ENCODE peak calls at places on chromosomes 3 and 15, in eight cellular contexts. F, Z, J, T, O, D, K and W are unnamed samples.

GRCh38 chr3:75192065-75192658 is 472.0 kb upstream of the FRG2C start:
- DNase-seq in F (peak), Z (no peak), J (peak), T (peak), O (no peak), D (peak), K (peak), W (no peak)

GRCh38 chr15:96312641-96313335 is 17.7 kb upstream of the NR2F2 start:
- DNase-seq in F (peak), Z (no peak), J (no peak), T (no peak), O (no peak), D (no peak), K (no peak), W (no peak)

GRCh38 chr3:72997421-72997961 is 880 bp downstream of the PPP4R2 start:
- DNase-seq in F (peak), Z (no peak), J (peak), T (no peak), O (no peak), D (peak), K (peak), W (no peak)

GRCh38 chr3:148255981-148256969 is 441.4 kb upstream of the AGTR1 start:
- DNase-seq in F (no peak), Z (no peak), J (no peak), T (no peak), O (no peak), D (no peak), K (no peak), W (no peak)

GRCh38 chr15:40450047-40450446 is 9.3 kb downstream of the BAHD1 start:
- DNase-seq in F (no peak), Z (no peak), J (no peak), T (no peak), O (no peak), D (no peak), K (no peak), W (no peak)

GRCh38 chr3:195163719-195164572 is 107.0 kb downstream of the XXYLT1 start:
- DNase-seq in F (no peak), Z (no peak), J (no peak), T (no peak), O (no peak), D (no peak), K (no peak), W (no peak)

GRCh38 chr15:98663606-98664005 is 15.3 kb downstream of the IGF1R start:
- DNase-seq in F (no peak), Z (no peak), J (no peak), T (no peak), O (no peak), D (no peak), K (no peak), W (no peak)

GRCh38 chr3:87855626-87856025 is 203.2 kb downstream of the CGGBP1 start:
- DNase-seq in F (peak), Z (no peak), J (peak), T (no peak), O (no peak), D (no peak), K (no peak), W (no peak)

GRCh38 chr3:171462224-171462623 is 2.0 kb upstream of the TNIK start:
- DNase-seq in F (no peak), Z (no peak), J (no peak), T (no peak), O (no peak), D (no peak), K (no peak), W (no peak)

GRCh38 chr15:29263289-29263688 is 6.3 kb downstream of the NSMCE3 start:
- DNase-seq in F (no peak), Z (no peak), J (no peak), T (no peak), O (no peak), D (no peak), K (no peak), W (no peak)

GRCh38 chr15:57505056-57505713 is 86.5 kb upstream of the MYZAP start:
- DNase-seq in F (peak), Z (no peak), J (no peak), T (no peak), O (no peak), D (no peak), K (no peak), W (no peak)

GRCh38 chr3:52299815-52300611 is 12.4 kb downstream of the GLYCTK start:
- DNase-seq in F (no peak), Z (no peak), J (no peak), T (no peak), O (no peak), D (peak), K (no peak), W (no peak)

GRCh38 chr3:114223146-114223545 is 14.2 kb downstream of the ZNF80 start:
- DNase-seq in F (no peak), Z (no peak), J (no peak), T (no peak), O (no peak), D (no peak), K (no peak), W (no peak)

GRCh38 chr3:146594843-146595482 is 10.2 kb downstream of the PLSCR5 start:
- DNase-seq in F (peak), Z (no peak), J (no peak), T (no peak), O (no peak), D (no peak), K (no peak), W (no peak)

GRCh38 chr3:22117751-22118346 is 366.8 kb upstream of the ZNF385D start:
- DNase-seq in F (peak), Z (no peak), J (peak), T (no peak), O (no peak), D (no peak), K (no peak), W (no peak)
- TF ChIP-seq CTCF in F (peak), Z (peak), J (peak), T (peak), O (peak), D (peak), K (no peak), W (peak)

GRCh38 chr15:63815796-63816533 is 17.8 kb downstream of the HERC1 start:
- DNase-seq in F (peak), Z (no peak), J (peak), T (no peak), O (no peak), D (no peak), K (no peak), W (no peak)

GRCh38 chr15:63819645-63820044 is 14.1 kb downstream of the HERC1 start:
- DNase-seq in F (no peak), Z (no peak), J (no peak), T (no peak), O (no peak), D (no peak), K (no peak), W (no peak)

GRCh38 chr15:63820210-63820609 is 13.5 kb downstream of the HERC1 start:
- DNase-seq in F (no peak), Z (no peak), J (no peak), T (no peak), O (no peak), D (no peak), K (no peak), W (no peak)

GRCh38 chr15:63818628-63819027 is 15.1 kb downstream of the HERC1 start:
- DNase-seq in F (no peak), Z (no peak), J (no peak), T (no peak), O (no peak), D (no peak), K (no peak), W (no peak)

GRCh38 chr15:63818191-63818590 is 15.6 kb downstream of the HERC1 start:
- DNase-seq in F (peak), Z (no peak), J (no peak), T (no peak), O (no peak), D (no peak), K (no peak), W (no peak)
- TF ChIP-seq CTCF in F (no peak), Z (no peak), J (no peak), T (no peak), O (no peak), D (no peak), K (no peak), W (peak)

GRCh38 chr3:158528306-158528705 is 42.7 kb upstream of the MLF1 start:
- DNase-seq in F (no peak), Z (no peak), J (no peak), T (no peak), O (no peak), D (no peak), K (no peak), W (no peak)

GRCh38 chr3:158531334-158531733 is 39.7 kb upstream of the MLF1 start:
- DNase-seq in F (no peak), Z (no peak), J (no peak), T (no peak), O (no peak), D (no peak), K (no peak), W (no peak)

GRCh38 chr3:158532099-158532734 is 38.8 kb upstream of the MLF1 start:
- DNase-seq in F (peak), Z (no peak), J (no peak), T (no peak), O (no peak), D (no peak), K (no peak), W (no peak)
- TF ChIP-seq CTCF in F (peak), Z (peak), J (peak), T (peak), O (peak), D (peak), K (peak), W (peak)

GRCh38 chr15:66402885-66403284 is 16.2 kb downstream of the MAP2K1 start:
- DNase-seq in F (no peak), Z (no peak), J (no peak), T (no peak), O (no peak), D (no peak), K (no peak), W (no peak)
- TF ChIP-seq CTCF in F (no peak), Z (no peak), J (no peak), T (no peak), O (no peak), D (no peak), K (no peak), W (no peak)

GRCh38 chr3:15241341-15241740 is 35.3 kb downstream of the CAPN7 start:
- DNase-seq in F (peak), Z (no peak), J (no peak), T (no peak), O (no peak), D (no peak), K (no peak), W (no peak)
- TF ChIP-seq CTCF in F (peak), Z (peak), J (peak), T (no peak), O (peak), D (peak), K (no peak), W (peak)

DNA sequence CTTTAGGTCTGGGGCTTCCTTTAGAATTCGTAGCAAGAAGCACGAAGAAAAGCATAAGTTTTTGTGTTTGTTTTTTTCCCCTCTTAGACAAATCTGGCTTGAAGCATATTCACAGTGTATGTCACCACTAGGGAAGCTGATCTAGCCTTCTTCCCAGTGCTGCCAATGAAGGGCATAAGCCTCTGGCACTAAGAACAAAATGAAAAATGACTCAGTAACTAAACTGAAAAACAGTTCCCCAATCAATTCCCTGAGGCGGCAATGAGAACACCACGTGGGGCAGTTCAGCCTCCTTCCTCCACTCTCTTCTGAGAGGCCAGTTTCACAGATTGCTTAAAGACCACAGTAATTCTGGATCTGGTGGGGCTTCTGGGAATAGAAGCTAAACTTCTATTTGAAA is 338.1 kb downstream of the GAP43 start:
- DNase-seq in F (peak), Z (no peak), J (no peak), T (no peak), O (no peak), D (no peak), K (no peak), W (no peak)
- TF ChIP-seq CTCF in F (no peak), Z (no peak), J (no peak), T (no peak), O (no peak), D (no peak), K (no peak), W (no peak)

GRCh38 chr15:42385206-42385979 is 26.1 kb downstream of the CAPN3 start:
- DNase-seq in F (peak), Z (no peak), J (no peak), T (no peak), O (no peak), D (peak), K (no peak), W (no peak)
- TF ChIP-seq CTCF in F (peak), Z (no peak), J (peak), T (peak), O (peak), D (peak), K (no peak), W (peak)

GRCh38 chr3:150303776-150304175 is 104.3 kb upstream of the TSC22D2 start:
- DNase-seq in F (peak), Z (no peak), J (no peak), T (no peak), O (no peak), D (no peak), K (no peak), W (no peak)
- TF ChIP-seq CTCF in F (peak), Z (no peak), J (peak), T (peak), O (no peak), D (peak), K (peak), W (peak)

GRCh38 chr15:80323285-80323684 is 71.3 kb upstream of the CTXND1 start:
- DNase-seq in F (no peak), Z (no peak), J (no peak), T (no peak), O (no peak), D (no peak), K (no peak), W (no peak)
- TF ChIP-seq CTCF in F (peak), Z (no peak), J (peak), T (peak), O (no peak), D (peak), K (no peak), W (peak)

GRCh38 chr15:73153447-73153846 is 101.2 kb downstream of the NEO1 start:
- DNase-seq in F (no peak), Z (no peak), J (no peak), T (no peak), O (no peak), D (no peak), K (no peak), W (no peak)

GRCh38 chr15:73153024-73153423 is 100.8 kb downstream of the NEO1 start:
- DNase-seq in F (no peak), Z (no peak), J (no peak), T (no peak), O (no peak), D (no peak), K (no peak), W (no peak)

GRCh38 chr15:73150831-73151230 is 98.6 kb downstream of the NEO1 start:
- DNase-seq in F (no peak), Z (no peak), J (no peak), T (no peak), O (no peak), D (no peak), K (no peak), W (no peak)

DNA sequence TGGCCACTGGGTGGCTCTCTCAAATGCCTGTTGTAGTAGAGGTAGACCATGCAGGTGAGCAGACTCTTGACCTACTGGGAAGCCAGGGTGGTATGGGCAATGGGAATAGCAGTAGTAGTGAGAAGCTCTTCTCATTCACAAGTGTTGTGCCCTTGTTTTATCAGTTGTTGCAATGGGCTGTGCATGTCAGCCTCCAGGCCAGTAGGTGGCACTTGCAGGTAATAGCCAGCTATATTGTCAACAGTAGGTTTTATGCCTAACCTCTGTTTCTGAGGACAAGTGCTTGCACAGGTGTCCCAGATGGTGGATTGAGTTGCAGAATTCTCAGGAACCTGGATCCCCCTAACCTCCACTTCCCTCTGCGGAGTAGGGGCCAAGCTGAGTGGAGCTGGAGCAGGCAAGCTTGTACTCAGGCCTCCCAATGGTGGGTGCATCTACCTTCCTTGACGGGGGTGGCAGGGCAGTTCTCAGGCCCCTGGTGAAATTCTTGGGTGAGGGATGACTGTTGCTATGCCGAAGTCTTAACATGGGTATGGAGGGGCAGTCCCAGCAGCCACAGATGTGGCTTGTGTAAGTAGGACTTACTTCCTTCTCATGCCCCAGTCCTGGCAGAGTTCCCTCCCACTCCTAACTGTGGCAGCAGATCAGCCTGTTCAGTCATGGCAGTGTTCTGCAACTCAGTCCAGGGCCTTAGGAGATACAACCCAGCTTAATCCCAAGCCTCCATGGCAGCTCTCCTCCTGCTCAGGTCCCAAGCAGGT is 104.3 kb downstream of the NEO1 start:
- DNase-seq in F (no peak), Z (no peak), J (no peak), T (no peak), O (no peak), D (no peak), K (no peak), W (no peak)
- TF ChIP-seq CTCF in F (no peak), Z (no peak), J (no peak), T (no peak), O (no peak), D (no peak), K (no peak), W (no peak)